ENCODE peak calls at places on chromosome 21, in nine cellular contexts. One of them, this sample, is unnamed.

GRCh38 chr21:45593162-45594022 is 50.1 kb upstream of the PCBP3 start:
- DNase-seq in anterior cingulate cortex: no peak
- DNase-seq in hepatocyte: no peak
- DNase-seq in fibroblast of gingiva: no peak
- DNase-seq in right cardiac atrium: no peak
- DNase-seq in activated CD4-positive, alpha-beta T cell treated with anti-CD3 and anti-CD28 coated beads, Interleukin-2, amount 50 U/mL, for 24 hours: no peak
- DNase-seq in Right ventricle myocardium superior: no peak
- DNase-seq in endothelial cell: no peak
- DNase-seq in NCI-H1417: no peak
- DNase-seq in this sample: no peak

GRCh38 chr21:30072496-30072895 is 94.1 kb downstream of the CLDN17 start:
- DNase-seq in anterior cingulate cortex: no peak
- DNase-seq in fibroblast of gingiva: peak; percentile 10
- DNase-seq in endothelial cell: peak; percentile 52
- DNase-seq in Right ventricle myocardium superior: no peak
- DNase-seq in activated CD4-positive, alpha-beta T cell treated with anti-CD3 and anti-CD28 coated beads, Interleukin-2, amount 50 U/mL, for 24 hours: no peak
- DNase-seq in hepatocyte: peak; percentile 58
- DNase-seq in NCI-H1417: peak; percentile 77
- DNase-seq in right cardiac atrium: peak; percentile 37
- DNase-seq in this sample: no peak

GRCh38 chr21:46425566-46425965 is 33.1 kb upstream of the DIP2A start:
- DNase-seq in endothelial cell: no peak
- DNase-seq in NCI-H1417: no peak
- DNase-seq in fibroblast of gingiva: no peak
- DNase-seq in right cardiac atrium: no peak
- DNase-seq in anterior cingulate cortex: no peak
- DNase-seq in activated CD4-positive, alpha-beta T cell treated with anti-CD3 and anti-CD28 coated beads, Interleukin-2, amount 50 U/mL, for 24 hours: no peak
- DNase-seq in Right ventricle myocardium superior: peak; percentile 50
- DNase-seq in hepatocyte: no peak
- DNase-seq in this sample: no peak

GRCh38 chr21:45265721-45266517 is 21.8 kb downstream of the POFUT2 start:
- DNase-seq in activated CD4-positive, alpha-beta T cell treated with anti-CD3 and anti-CD28 coated beads, Interleukin-2, amount 50 U/mL, for 24 hours: no peak
- DNase-seq in NCI-H1417: no peak
- DNase-seq in fibroblast of gingiva: no peak
- DNase-seq in endothelial cell: no peak
- DNase-seq in anterior cingulate cortex: no peak
- DNase-seq in right cardiac atrium: peak; percentile 39
- DNase-seq in hepatocyte: no peak
- DNase-seq in Right ventricle myocardium superior: peak; percentile 21
- DNase-seq in this sample: no peak

GRCh38 chr21:45130324-45130774 is 56.0 kb downstream of the ADARB1 start:
- DNase-seq in NCI-H1417: no peak
- DNase-seq in activated CD4-positive, alpha-beta T cell treated with anti-CD3 and anti-CD28 coated beads, Interleukin-2, amount 50 U/mL, for 24 hours: no peak
- DNase-seq in Right ventricle myocardium superior: no peak
- DNase-seq in right cardiac atrium: no peak
- DNase-seq in fibroblast of gingiva: peak; percentile 84
- DNase-seq in hepatocyte: peak; percentile 43
- DNase-seq in endothelial cell: no peak
- DNase-seq in anterior cingulate cortex: no peak
- DNase-seq in this sample: no peak

GRCh38 chr21:18725653-18726052 is 322.1 kb upstream of the TMPRSS15 start:
- DNase-seq in NCI-H1417: no peak
- DNase-seq in activated CD4-positive, alpha-beta T cell treated with anti-CD3 and anti-CD28 coated beads, Interleukin-2, amount 50 U/mL, for 24 hours: no peak
- DNase-seq in fibroblast of gingiva: no peak
- DNase-seq in endothelial cell: peak; percentile 15
- DNase-seq in right cardiac atrium: no peak
- DNase-seq in anterior cingulate cortex: no peak
- DNase-seq in Right ventricle myocardium superior: no peak
- DNase-seq in hepatocyte: no peak
- DNase-seq in this sample: no peak

GRCh38 chr21:39804264-39804663 is 59.3 kb downstream of the IGSF5 start:
- DNase-seq in activated CD4-positive, alpha-beta T cell treated with anti-CD3 and anti-CD28 coated beads, Interleukin-2, amount 50 U/mL, for 24 hours: no peak
- DNase-seq in fibroblast of gingiva: no peak
- DNase-seq in hepatocyte: no peak
- DNase-seq in NCI-H1417: no peak
- DNase-seq in right cardiac atrium: no peak
- DNase-seq in anterior cingulate cortex: no peak
- DNase-seq in endothelial cell: no peak
- DNase-seq in Right ventricle myocardium superior: no peak
- DNase-seq in this sample: no peak

GRCh38 chr21:42338730-42339715 is 11.8 kb downstream of the TFF2 start:
- DNase-seq in hepatocyte: no peak
- DNase-seq in right cardiac atrium: no peak
- DNase-seq in Right ventricle myocardium superior: no peak
- DNase-seq in activated CD4-positive, alpha-beta T cell treated with anti-CD3 and anti-CD28 coated beads, Interleukin-2, amount 50 U/mL, for 24 hours: no peak
- DNase-seq in fibroblast of gingiva: no peak
- DNase-seq in NCI-H1417: no peak
- DNase-seq in endothelial cell: no peak
- DNase-seq in anterior cingulate cortex: no peak
- DNase-seq in this sample: no peak

GRCh38 chr21:17931080-17931479 is 111.9 kb upstream of the C21orf91 start:
- DNase-seq in right cardiac atrium: no peak
- DNase-seq in hepatocyte: no peak
- DNase-seq in Right ventricle myocardium superior: no peak
- DNase-seq in anterior cingulate cortex: no peak
- DNase-seq in fibroblast of gingiva: no peak
- DNase-seq in endothelial cell: no peak
- DNase-seq in NCI-H1417: no peak
- DNase-seq in activated CD4-positive, alpha-beta T cell treated with anti-CD3 and anti-CD28 coated beads, Interleukin-2, amount 50 U/mL, for 24 hours: no peak
- DNase-seq in this sample: no peak

GRCh38 chr21:16773206-16773605 is 739.6 kb upstream of the CXADR start:
- DNase-seq in hepatocyte: no peak
- DNase-seq in anterior cingulate cortex: no peak
- DNase-seq in fibroblast of gingiva: peak; percentile 28
- DNase-seq in Right ventricle myocardium superior: no peak
- DNase-seq in right cardiac atrium: no peak
- DNase-seq in activated CD4-positive, alpha-beta T cell treated with anti-CD3 and anti-CD28 coated beads, Interleukin-2, amount 50 U/mL, for 24 hours: no peak
- DNase-seq in NCI-H1417: no peak
- DNase-seq in endothelial cell: no peak
- DNase-seq in this sample: no peak

GRCh38 chr21:45875881-45876280 is 105.7 kb upstream of the COL6A1 start:
- DNase-seq in anterior cingulate cortex: no peak
- DNase-seq in endothelial cell: no peak
- DNase-seq in activated CD4-positive, alpha-beta T cell treated with anti-CD3 and anti-CD28 coated beads, Interleukin-2, amount 50 U/mL, for 24 hours: no peak
- DNase-seq in right cardiac atrium: peak; percentile 13
- DNase-seq in hepatocyte: no peak
- DNase-seq in NCI-H1417: no peak
- DNase-seq in Right ventricle myocardium superior: no peak
- DNase-seq in fibroblast of gingiva: no peak
- DNase-seq in this sample: no peak

GRCh38 chr21:44872568-44873355 is 728 bp downstream of the PTTG1IP start:
- DNase-seq in right cardiac atrium: peak; percentile 73
- DNase-seq in NCI-H1417: peak; percentile 71
- DNase-seq in endothelial cell: peak; percentile 40
- DNase-seq in activated CD4-positive, alpha-beta T cell treated with anti-CD3 and anti-CD28 coated beads, Interleukin-2, amount 50 U/mL, for 24 hours: no peak
- DNase-seq in fibroblast of gingiva: no peak
- DNase-seq in anterior cingulate cortex: no peak
- DNase-seq in Right ventricle myocardium superior: peak; percentile 65
- DNase-seq in hepatocyte: peak; percentile 60
- DNase-seq in this sample: peak; percentile 38

GRCh38 chr21:44618504-44618903 is 6.6 kb downstream of the KRTAP10-8 start:
- DNase-seq in fibroblast of gingiva: no peak
- DNase-seq in anterior cingulate cortex: no peak
- DNase-seq in activated CD4-positive, alpha-beta T cell treated with anti-CD3 and anti-CD28 coated beads, Interleukin-2, amount 50 U/mL, for 24 hours: no peak
- DNase-seq in NCI-H1417: no peak
- DNase-seq in Right ventricle myocardium superior: peak; percentile 66
- DNase-seq in right cardiac atrium: peak; percentile 69
- DNase-seq in endothelial cell: no peak
- DNase-seq in hepatocyte: no peak
- DNase-seq in this sample: no peak

GRCh38 chr21:36909901-36910561 is 56.4 kb downstream of the HLCS start:
- DNase-seq in hepatocyte: peak; percentile 81
- DNase-seq in NCI-H1417: no peak
- DNase-seq in anterior cingulate cortex: no peak
- DNase-seq in endothelial cell: no peak
- DNase-seq in right cardiac atrium: no peak
- DNase-seq in activated CD4-positive, alpha-beta T cell treated with anti-CD3 and anti-CD28 coated beads, Interleukin-2, amount 50 U/mL, for 24 hours: peak; percentile 20
- DNase-seq in Right ventricle myocardium superior: no peak
- DNase-seq in fibroblast of gingiva: peak; percentile 97
- DNase-seq in this sample: no peak

GRCh38 chr21:25717491-25718139 is 17.1 kb downstream of the ATP5PF start:
- DNase-seq in fibroblast of gingiva: peak; percentile 13
- DNase-seq in hepatocyte: peak; percentile 14
- DNase-seq in Right ventricle myocardium superior: no peak
- DNase-seq in activated CD4-positive, alpha-beta T cell treated with anti-CD3 and anti-CD28 coated beads, Interleukin-2, amount 50 U/mL, for 24 hours: no peak
- DNase-seq in right cardiac atrium: no peak
- DNase-seq in anterior cingulate cortex: no peak
- DNase-seq in NCI-H1417: no peak
- DNase-seq in endothelial cell: no peak
- DNase-seq in this sample: no peak